ENCODE peak calls at places on chromosomes 11 and 22, in seven cellular contexts. L is neural progenitor cell, J is ovary, M is stomach, G is left ventricle myocardium inferior, Z is endodermal cell, R is HAP-1. Y is an unnamed sample. For H3K27me3, the result is how much of the 10 kb centered on the place peaks cover.

GRCh38 chr22:35175392-35175791 is 81.9 kb upstream of the HMGXB4 start:
- DNase-seq in L (no peak), J (no peak), M (no peak), G (no peak), Z (no peak), R (no peak), Y (no peak)

GRCh38 chr11:123588863-123589262 is 65.6 kb downstream of the SCN3B start:
- DNase-seq in L (no peak), J (no peak), M (no peak), G (no peak), Z (no peak), R (no peak), Y (no peak)

GRCh38 chr11:117026593-117027330 is 71.5 kb downstream of the SIK3 start:
- DNase-seq in L (no peak), J (no peak), M (no peak), G (no peak), Z (no peak), R (no peak), Y (no peak)

GRCh38 chr11:44950036-44950624 is 553 bp downstream of the TP53I11 start:
- DNase-seq in L (peak), J (peak), M (peak), G (no peak), Z (peak), R (peak), Y (no peak)

GRCh38 chr11:102293873-102294601 is 23.2 kb upstream of the BIRC3 start:
- DNase-seq in L (peak), J (no peak), M (no peak), G (no peak), Z (no peak), R (no peak), Y (peak)

GRCh38 chr11:109864834-109865557 is 228.2 kb upstream of the ZC3H12C start:
- DNase-seq in L (no peak), J (no peak), M (no peak), G (no peak), Z (no peak), R (no peak), Y (no peak)

GRCh38 chr11:117532568-117532967 is 204.9 kb downstream of the CEP164 start:
- DNase-seq in L (no peak), J (no peak), M (no peak), G (no peak), Z (no peak), R (no peak), Y (no peak)

GRCh38 chr22:26079009-26079408 is 90.3 kb upstream of the SEZ6L start:
- DNase-seq in L (peak), J (no peak), M (no peak), G (no peak), Z (no peak), R (no peak), Y (no peak)

GRCh38 chr11:125952973-125953372 is 7.1 kb downstream of the VSIG10L2 start:
- DNase-seq in L (no peak), J (peak), M (peak), G (peak), Z (no peak), R (no peak), Y (no peak)

GRCh38 chr22:36144886-36145541 is 15.5 kb downstream of the APOL3 start:
- DNase-seq in L (peak), J (peak), M (peak), G (peak), Z (peak), R (peak), Y (peak)

GRCh38 chr22:31344369-31345330 is 1.5 kb downstream of the PATZ1 start:
- DNase-seq in L (peak), J (peak), M (peak), G (peak), Z (no peak), R (peak), Y (peak)

DNA sequence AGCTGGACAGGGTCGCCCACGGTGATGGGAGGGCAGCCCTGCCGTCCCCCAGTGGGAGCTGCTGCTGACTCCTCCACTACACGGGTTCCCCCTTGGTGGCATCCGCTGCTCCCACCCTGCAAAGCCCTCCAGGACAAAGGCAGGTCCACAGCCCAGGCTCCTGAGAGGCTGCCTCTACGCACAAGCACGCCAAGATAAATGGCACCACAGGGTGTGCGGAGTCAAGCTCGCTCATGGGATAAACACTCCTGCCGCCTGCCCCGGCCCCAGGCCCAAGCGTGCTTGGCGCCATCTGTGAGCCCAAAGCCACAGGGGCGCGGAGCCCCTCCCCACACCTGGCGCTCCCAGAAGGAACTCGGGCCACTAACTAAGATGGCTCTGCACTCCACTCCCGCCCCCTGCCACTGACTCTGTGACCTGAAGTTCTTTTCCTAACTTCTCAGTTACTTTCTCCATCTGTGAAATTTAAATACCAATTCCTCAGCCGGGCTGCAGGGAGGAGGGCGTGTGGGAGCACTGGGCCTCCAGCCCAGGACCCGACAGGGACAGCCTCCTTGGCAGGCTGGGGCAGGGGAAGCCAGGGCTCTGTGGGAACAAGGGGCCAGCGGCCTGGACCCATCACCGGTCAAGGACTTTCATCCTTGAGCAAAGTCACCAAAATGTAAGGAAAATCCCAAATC is 14.9 kb downstream of the EHD1 start:
- DNase-seq in L (peak), J (peak), M (no peak), G (no peak), Z (no peak), R (no peak), Y (no peak)
- H3K4me3 ChIP-seq in L (no peak), J (no peak), M (peak), G (peak), Z (no peak), R (no peak), Y (peak)

GRCh38 chr11:93963072-93963471 is 58.1 kb upstream of the HEPHL1 start:
- DNase-seq in L (no peak), J (no peak), M (no peak), G (no peak), Z (no peak), R (no peak), Y (no peak)
- H3K27me3 ChIP-seq in L (under half), J (under half), M (under half), G (under half), Z (under half), R (under half), Y (under half)

DNA sequence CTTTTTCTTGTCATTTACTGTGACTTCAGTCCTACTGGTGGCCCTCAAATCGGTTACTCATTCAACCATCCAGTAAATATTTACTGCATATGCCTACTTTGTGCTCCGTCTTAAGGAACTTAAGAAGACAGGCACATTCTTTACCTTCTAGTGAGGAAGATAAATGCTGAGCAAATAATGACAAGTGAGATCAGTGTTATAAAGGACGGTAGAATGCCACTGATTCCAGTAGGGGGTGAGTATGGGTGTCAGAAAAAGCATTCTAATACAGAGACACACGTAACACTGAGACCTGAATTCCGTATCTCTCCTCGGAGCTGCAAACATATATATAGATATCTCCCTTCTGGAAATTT is 1.6 kb downstream of the ANKRD42 start:
- DNase-seq in L (no peak), J (no peak), M (no peak), G (no peak), Z (no peak), R (no peak), Y (peak)
- H3K4me3 ChIP-seq in L (peak), J (peak), M (peak), G (peak), Z (peak), R (peak), Y (peak)

GRCh38 chr11:20154381-20154780 is 5.9 kb downstream of the DBX1 start:
- DNase-seq in L (no peak), J (no peak), M (no peak), G (no peak), Z (peak), R (peak), Y (no peak)
- H3K27me3 ChIP-seq in L (under half), J (under half), M (half or more), G (half or more), Z (half or more), R (under half), Y (under half)

DNA sequence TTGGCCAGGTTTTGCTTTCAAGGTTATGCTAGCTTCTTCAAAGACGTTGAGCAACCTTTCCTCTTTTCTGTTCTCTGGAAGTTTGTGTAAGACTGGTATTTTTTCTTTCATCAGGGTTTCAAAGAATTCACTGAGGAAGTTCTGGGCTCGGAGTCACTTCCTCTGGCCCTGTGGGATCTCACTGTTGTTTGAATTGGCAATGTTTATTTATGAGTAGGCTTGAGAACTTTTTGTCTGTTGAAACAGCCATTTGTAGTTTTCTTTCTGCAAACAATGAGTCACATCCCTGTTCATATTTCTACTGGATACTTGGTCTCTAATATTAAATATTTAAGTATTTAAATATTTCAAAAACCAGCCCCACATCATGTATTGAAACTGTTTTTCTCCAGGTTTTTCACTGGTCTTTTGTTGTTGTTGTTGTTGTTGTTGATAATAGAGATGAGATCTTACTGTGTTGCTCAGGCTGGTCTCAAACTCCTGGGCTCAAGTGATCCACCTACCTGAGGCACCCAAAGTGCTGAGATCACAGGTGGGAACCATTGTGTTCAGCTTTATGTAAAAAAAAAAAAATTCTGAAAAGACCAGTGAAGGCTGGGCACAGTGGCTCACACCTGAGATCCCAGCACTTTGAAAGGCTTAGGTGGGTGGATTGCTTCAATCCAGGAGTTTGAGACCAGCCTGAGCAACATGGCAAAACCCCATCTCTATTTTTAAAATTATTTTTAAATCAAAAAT is 26.9 kb downstream of the SUSD2 start:
- DNase-seq in L (no peak), J (no peak), M (peak), G (no peak), Z (no peak), R (no peak), Y (no peak)
- H3K4me3 ChIP-seq in L (no peak), J (no peak), M (no peak), G (peak), Z (no peak), R (no peak), Y (no peak)

GRCh38 chr11:31799036-31799793 is 11.9 kb downstream of the PAX6 start:
- DNase-seq in L (peak), J (no peak), M (no peak), G (no peak), Z (peak), R (no peak), Y (no peak)

GRCh38 chr11:31802000-31802551 is 9.0 kb downstream of the PAX6 start:
- DNase-seq in L (no peak), J (no peak), M (no peak), G (no peak), Z (no peak), R (no peak), Y (no peak)

GRCh38 chr11:31799794-31800397 is 11.2 kb downstream of the PAX6 start:
- DNase-seq in L (peak), J (no peak), M (no peak), G (no peak), Z (peak), R (no peak), Y (no peak)

GRCh38 chr11:31801298-31801702 is 9.8 kb downstream of the PAX6 start:
- DNase-seq in L (peak), J (no peak), M (no peak), G (no peak), Z (no peak), R (no peak), Y (no peak)

DNA sequence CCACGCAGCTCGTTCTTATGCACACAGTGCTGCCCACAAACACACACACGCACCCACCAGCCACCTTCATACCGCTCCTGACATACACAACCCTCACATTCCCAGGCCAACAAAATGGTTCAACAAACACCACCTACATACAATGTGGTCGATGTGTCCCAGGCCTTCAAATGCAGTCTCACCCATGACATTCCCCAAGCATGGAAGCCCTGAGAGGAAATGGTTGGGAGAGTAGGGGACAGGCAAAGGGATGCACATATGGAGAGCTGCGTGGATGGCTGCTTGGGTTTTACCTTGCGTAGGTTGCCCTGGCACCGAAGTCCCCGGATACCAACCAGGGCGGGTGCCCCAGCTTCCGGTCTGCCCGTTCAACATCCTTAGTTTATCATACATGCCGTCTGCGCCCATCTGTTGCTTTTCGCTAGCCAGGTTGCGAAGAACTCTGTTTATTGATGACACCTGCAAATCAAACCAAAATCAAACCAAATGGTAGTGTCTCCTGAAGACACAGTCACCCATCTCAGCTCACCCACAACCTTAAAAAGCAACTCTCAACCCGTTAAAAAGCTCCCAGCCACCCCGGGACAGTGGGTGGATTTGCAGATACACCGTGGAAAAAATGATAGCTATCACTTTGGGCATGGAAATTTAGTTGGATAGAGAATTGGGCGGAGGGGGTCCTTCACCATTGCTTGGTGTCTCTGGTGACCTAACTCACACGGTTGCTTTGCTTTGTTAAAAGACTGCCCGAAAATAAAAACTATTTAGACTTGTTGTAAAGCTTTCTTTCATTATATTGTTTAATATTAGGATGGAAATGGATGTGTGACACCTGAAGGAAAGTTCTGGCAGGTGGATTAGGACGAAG is 10.5 kb downstream of the PAX6 start:
- DNase-seq in L (peak), J (no peak), M (no peak), G (no peak), Z (peak), R (no peak), Y (no peak)
- H3K27me3 ChIP-seq in L (half or more), J (under half), M (half or more), G (half or more), Z (half or more), R (under half), Y (half or more)

DNA sequence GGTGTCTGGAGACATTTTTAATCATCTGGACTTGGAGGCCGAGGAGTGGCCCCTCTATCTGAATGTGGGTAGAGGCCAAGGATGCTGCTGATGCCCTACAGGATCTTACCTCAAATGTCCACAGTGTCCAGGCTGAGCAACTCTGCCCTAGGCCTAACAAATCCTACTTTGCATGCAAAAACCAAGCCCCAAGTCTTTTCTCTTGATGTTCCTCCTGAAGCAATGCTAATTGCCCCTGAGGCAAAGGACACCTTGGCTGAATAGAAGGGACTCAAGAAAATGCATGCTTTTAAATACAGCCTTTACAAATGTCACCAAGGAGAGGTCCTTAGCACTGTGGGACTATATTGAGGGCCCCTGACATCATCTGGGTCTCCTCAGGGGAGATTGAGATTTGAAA is 43.8 kb upstream of the PHF21B start:
- DNase-seq in L (no peak), J (no peak), M (no peak), G (no peak), Z (no peak), R (no peak), Y (no peak)
- H3K4me3 ChIP-seq in L (no peak), J (no peak), M (no peak), G (no peak), Z (peak), R (no peak), Y (no peak)

Y was measured in naive thymus-derived CD4-positive, alpha-beta T cell.